ENCODE peak calls at places on chromosomes 16 and 17, in six cellular contexts. M is H1, I is breast epithelium, R is endothelial cell of umbilical vein, T is stomach, V is transverse colon. S is an unnamed sample.

GRCh38 chr16:84660973-84661372 is 12.7 kb downstream of the KLHL36 start:
- DNase-seq in I (no peak), V (no peak), R (peak; percentile 68), M (no peak), T (no peak), S (no peak)

GRCh38 chr16:65118866-65119265 is 3.0 kb downstream of the CDH11 start:
- DNase-seq in T (no peak), I (no peak), M (no peak), V (no peak), R (peak; percentile 47), S (no peak)

GRCh38 chr16:51876934-51877333 is 670.0 kb downstream of the TOX3 start:
- DNase-seq in M (no peak), I (no peak), R (no peak), V (no peak), T (no peak), S (no peak)

GRCh38 chr16:85835956-85836705 is 36.6 kb downstream of the COX4I1 start:
- DNase-seq in I (no peak), V (no peak), R (no peak), M (no peak), T (no peak), S (no peak)

GRCh38 chr17:30824002-30824355 is 513 bp downstream of the CRLF3 start:
- DNase-seq in V (peak; percentile 43), M (no peak), T (no peak), R (no peak), I (no peak), S (no peak)

GRCh38 chr17:56833023-56833811 is 503 bp downstream of the C17orf67 start:
- DNase-seq in I (no peak), M (peak; percentile 75), V (peak; percentile 75), R (peak; percentile 62), T (peak; percentile 63), S (no peak)

GRCh38 chr16:11072420-11073153 is 128.2 kb downstream of the CLEC16A start:
- DNase-seq in R (no peak), M (no peak), I (no peak), V (no peak), T (no peak), S (no peak)

GRCh38 chr16:75234856-75235696 is 16.3 kb downstream of the CTRB1 start:
- DNase-seq in M (no peak), I (no peak), R (no peak), V (no peak), T (no peak), S (no peak)

GRCh38 chr16:68233085-68233834 is 2.7 kb downstream of the ESRP2 start:
- DNase-seq in I (no peak), T (no peak), M (no peak), R (no peak), V (no peak), S (no peak)

GRCh38 chr17:17702370-17702769 is 21.1 kb downstream of the RAI1 start:
- DNase-seq in R (no peak), M (no peak), V (no peak), I (no peak), T (no peak), S (no peak)

GRCh38 chr17:79923974-79924638 is 84.9 kb upstream of the CBX4 start:
- DNase-seq in R (peak; percentile 28), V (peak; percentile 82), T (peak; percentile 70), I (no peak), M (peak; percentile 99), S (no peak)

GRCh38 chr17:41627316-41628072 is 3.1 kb upstream of the KRT17 start:
- DNase-seq in V (no peak), T (no peak), R (no peak), I (peak; percentile 35), M (no peak), S (no peak)

GRCh38 chr17:17096438-17097178 is 54.4 kb downstream of the MPRIP start:
- DNase-seq in R (no peak), T (no peak), I (no peak), M (no peak), V (peak; percentile 41), S (no peak)

GRCh38 chr16:17470871-17471744 is at the start of gene XYLT1:
- DNase-seq in I (no peak), V (peak; percentile 73), T (peak; percentile 46), R (no peak), M (peak; percentile 81), S (peak; percentile 99)

DNA sequence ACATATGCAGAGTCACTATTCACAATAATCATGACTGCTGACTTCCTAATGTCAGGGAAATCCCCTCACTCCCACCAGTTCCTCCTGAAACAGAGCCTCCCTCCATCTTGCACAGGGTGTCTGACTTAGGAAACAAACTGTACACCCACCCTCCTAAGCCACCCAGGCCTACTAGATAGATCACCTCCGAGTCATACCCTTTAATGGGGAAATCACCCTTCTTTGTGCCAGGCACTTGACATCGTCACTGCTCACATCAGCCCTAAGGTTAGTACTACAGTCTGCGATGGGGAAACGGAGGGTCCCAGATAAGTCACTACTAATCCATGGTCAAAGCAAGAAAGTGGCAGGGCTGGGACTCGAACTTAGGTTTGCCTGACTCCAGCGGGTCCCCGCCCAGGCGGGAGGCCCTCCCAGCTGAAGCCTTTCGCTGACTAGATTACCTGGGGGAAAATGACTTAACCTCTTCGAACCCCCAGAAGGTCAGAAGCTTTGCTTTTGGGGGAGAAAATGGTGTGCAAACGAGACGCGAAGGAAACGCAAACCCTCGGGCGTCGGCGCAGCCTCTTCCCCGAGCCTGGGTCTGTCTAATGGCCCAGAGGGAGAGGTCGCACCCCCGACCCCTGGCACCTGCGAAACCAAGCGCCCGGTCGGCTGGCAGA is 3.4 kb upstream of the MLLT6 start:
- DNase-seq in I (no peak), T (no peak), V (peak; percentile 59), M (no peak), R (peak; percentile 39), S (no peak)
- TF ChIP-seq POLR2AphosphoS5 in I (peak; percentile 4), T (peak; percentile 53), V (no peak), M (no peak), R (no peak), S (no peak)

GRCh38 chr16:77807-78443 is at the start of gene MPG:
- DNase-seq in T (peak; percentile 87), R (peak; percentile 69), I (peak; percentile 83), V (peak; percentile 90), M (peak; percentile 87), S (no peak)
- TF ChIP-seq POLR2A in T (no peak), R (peak; percentile 57), I (peak; percentile 69), V (peak; percentile 51), M (no peak), S (no peak)

GRCh38 chr16:14531101-14531500 is 99.0 kb downstream of the PARN start:
- DNase-seq in I (no peak), V (no peak), R (no peak), M (no peak), T (no peak), S (no peak)

GRCh38 chr16:14527411-14528044 is 102.5 kb downstream of the PARN start:
- DNase-seq in I (no peak), R (no peak), M (no peak), T (no peak), V (no peak), S (no peak)

GRCh38 chr16:14528306-14528948 is 101.6 kb downstream of the PARN start:
- DNase-seq in T (no peak), I (no peak), M (no peak), R (no peak), V (no peak), S (no peak)

GRCh38 chr16:14530046-14530445 is 100.0 kb downstream of the PARN start:
- DNase-seq in V (no peak), R (no peak), I (no peak), M (no peak), T (no peak), S (no peak)

GRCh38 chr16:14529010-14529669 is 100.9 kb downstream of the PARN start:
- DNase-seq in V (peak; percentile 78), T (peak; percentile 77), M (peak; percentile 69), I (peak; percentile 66), R (peak; percentile 89), S (no peak)
- TF ChIP-seq POLR2AphosphoS5 in V (peak; percentile 59), T (peak; percentile 92), M (no peak), I (no peak), R (no peak), S (peak; percentile 90)

GRCh38 chr17:58352843-58353719 is 1.1 kb upstream of the SUPT4H1 start:
- DNase-seq in V (peak; percentile 57), M (peak; percentile 56), R (peak; percentile 49), I (no peak), T (no peak), S (no peak)
- TF ChIP-seq POLR2A in V (peak; percentile 37), M (no peak), R (no peak), I (no peak), T (no peak), S (no peak)

DNA sequence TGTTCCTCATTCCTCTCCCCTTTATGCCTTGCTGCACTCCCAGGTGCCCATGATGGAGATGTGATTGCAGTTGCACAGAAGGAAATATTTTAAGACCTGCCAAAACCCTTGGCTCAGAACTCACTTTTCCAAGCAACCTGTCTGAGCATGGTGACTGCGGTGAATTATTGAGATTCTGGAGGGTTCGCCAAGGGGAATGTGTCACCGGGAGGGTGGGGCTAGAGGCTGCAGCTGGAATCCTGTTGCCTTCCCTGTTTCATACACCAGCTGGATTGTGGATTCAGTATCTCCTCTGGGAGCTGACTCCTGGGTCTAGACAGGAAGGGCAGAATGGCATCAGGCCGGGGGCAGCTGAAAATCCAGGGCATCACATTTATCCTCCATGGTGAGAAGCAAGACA is 527.2 kb downstream of the TMEM114 start:
- DNase-seq in M (no peak), V (no peak), I (no peak), T (no peak), R (no peak), S (no peak)
- TF ChIP-seq POLR2AphosphoS5 in M (no peak), V (no peak), I (no peak), T (no peak), R (no peak), S (no peak)

GRCh38 chr17:81917565-81918332 is at the start of gene SIRT7:
- DNase-seq in I (no peak), T (peak; percentile 83), R (peak; percentile 74), M (peak; percentile 83), V (peak; percentile 83), S (no peak)
- TF ChIP-seq POLR2A in I (no peak), T (no peak), R (peak; percentile 54), M (no peak), V (peak; percentile 67), S (no peak)

GRCh38 chr17:7856081-7856791 is 1.1 kb downstream of the NAA38 start:
- DNase-seq in T (no peak), M (peak; percentile 52), I (no peak), R (peak; percentile 79), V (peak; percentile 80), S (no peak)
- TF ChIP-seq POLR2AphosphoS5 in T (no peak), M (no peak), I (no peak), R (peak; percentile 41), V (peak; percentile 60), S (peak; percentile 19)

S was measured in vagina.